ENCODE peak calls at places on chromosomes 16 and 17, in ten cellular contexts. D, I, Z, F, J, B, H, Q, V and O are unnamed samples.

GRCh38 chr17:74760404-74761105 is 12.1 kb downstream of the NHERF1 start:
- DNase-seq in D (no peak), I (no peak), Z (no peak), F (no peak), J (no peak), B (no peak), H (peak), Q (no peak), V (no peak), O (no peak)

GRCh38 chr17:8387914-8388651 is 5.1 kb upstream of the RPL26 start:
- DNase-seq in D (no peak), I (no peak), Z (no peak), F (no peak), J (no peak), B (no peak), H (no peak), Q (no peak), V (no peak), O (no peak)

GRCh38 chr17:1229354-1229890 is 40.8 kb upstream of the BHLHA9 start:
- DNase-seq in D (peak), I (no peak), Z (peak), F (no peak), J (peak), B (peak), H (peak), Q (no peak), V (no peak), O (no peak)

GRCh38 chr17:42913981-42914617 is 13.5 kb downstream of the G6PC1 start:
- DNase-seq in D (no peak), I (no peak), Z (no peak), F (no peak), J (no peak), B (no peak), H (no peak), Q (no peak), V (no peak), O (no peak)

GRCh38 chr16:86363836-86364618 is 146.3 kb upstream of the FOXF1 start:
- DNase-seq in D (no peak), I (no peak), Z (no peak), F (no peak), J (no peak), B (no peak), H (no peak), Q (no peak), V (no peak), O (no peak)

GRCh38 chr17:63997341-63998048 is 656 bp upstream of the PRR29 start:
- DNase-seq in D (no peak), I (no peak), Z (no peak), F (no peak), J (no peak), B (no peak), H (peak), Q (no peak), V (no peak), O (peak)

GRCh38 chr17:29283496-29283895 is 10.5 kb downstream of the NUFIP2 start:
- DNase-seq in D (peak), I (no peak), Z (no peak), F (no peak), J (no peak), B (no peak), H (no peak), Q (no peak), V (no peak), O (no peak)

GRCh38 chr17:78726471-78727010 is 55.5 kb downstream of the CYTH1 start:
- DNase-seq in D (no peak), I (no peak), Z (no peak), F (no peak), J (no peak), B (no peak), H (no peak), Q (no peak), V (no peak), O (no peak)

GRCh38 chr16:31008154-31008950 is 2.1 kb downstream of the STX1B start:
- DNase-seq in D (no peak), I (no peak), Z (peak), F (no peak), J (no peak), B (no peak), H (no peak), Q (no peak), V (no peak), O (no peak)

GRCh38 chr16:54059319-54059718 is 227.3 kb downstream of the IRX3 start:
- DNase-seq in D (no peak), I (no peak), Z (no peak), F (no peak), J (no peak), B (no peak), H (no peak), Q (no peak), V (no peak), O (no peak)

GRCh38 chr16:74290356-74290755 is 6.3 kb upstream of the PSMD7 start:
- DNase-seq in D (no peak), I (no peak), Z (no peak), F (no peak), J (no peak), B (no peak), H (no peak), Q (no peak), V (no peak), O (no peak)

GRCh38 chr17:53630115-53630514 is 192.6 kb upstream of the KIF2B start:
- DNase-seq in D (no peak), I (no peak), Z (no peak), F (no peak), J (no peak), B (no peak), H (peak), Q (no peak), V (no peak), O (no peak)

GRCh38 chr16:86227801-86228200 is 282.5 kb upstream of the FOXF1 start:
- DNase-seq in D (no peak), I (no peak), Z (peak), F (no peak), J (no peak), B (no peak), H (no peak), Q (no peak), V (no peak), O (no peak)

GRCh38 chr17:81814748-81815645 is 11.0 kb downstream of the GCGR start:
- DNase-seq in D (no peak), I (no peak), Z (no peak), F (no peak), J (no peak), B (no peak), H (no peak), Q (peak), V (no peak), O (no peak)

GRCh38 chr17:79082311-79083190 is 7.9 kb downstream of the ENGASE start:
- DNase-seq in D (peak), I (peak), Z (peak), F (peak), J (peak), B (no peak), H (peak), Q (peak), V (no peak), O (no peak)

GRCh38 chr16:55510185-55510805 is 1.4 kb downstream of the LPCAT2 start:
- DNase-seq in D (peak), I (no peak), Z (no peak), F (no peak), J (no peak), B (no peak), H (no peak), Q (no peak), V (no peak), O (no peak)

GRCh38 chr17:7029659-7030058 is 6.2 kb upstream of the SLC16A13 start:
- DNase-seq in D (peak), I (no peak), Z (no peak), F (no peak), J (no peak), B (no peak), H (no peak), Q (no peak), V (no peak), O (no peak)

GRCh38 chr17:63546308-63547082 is 3.8 kb upstream of the DCAF7 start:
- DNase-seq in D (no peak), I (no peak), Z (no peak), F (no peak), J (no peak), B (no peak), H (no peak), Q (no peak), V (no peak), O (no peak)

GRCh38 chr16:17364319-17365210 is 106.2 kb downstream of the XYLT1 start:
- DNase-seq in D (no peak), I (no peak), Z (peak), F (no peak), J (no peak), B (peak), H (no peak), Q (no peak), V (no peak), O (no peak)

GRCh38 chr17:3788200-3788599 is 12.8 kb downstream of the ITGAE start:
- DNase-seq in D (peak), I (no peak), Z (no peak), F (no peak), J (no peak), B (no peak), H (no peak), Q (no peak), V (no peak), O (no peak)

GRCh38 chr17:28406478-28406824 is 439 bp upstream of the SLC46A1 start:
- DNase-seq in D (no peak), I (no peak), Z (peak), F (no peak), J (no peak), B (no peak), H (peak), Q (peak), V (no peak), O (no peak)